ENCODE peak calls at places on chromosomes 11 and 22, in five cellular contexts. K, Z, Q, J and A are unnamed samples. For H3K4me1, the result is how much of the 10 kb centered on the place peaks cover.

GRCh38 chr11:125072961-125073590 is 10.0 kb downstream of the SLC37A2 start:
- DNase-seq in K (no peak), Z (no peak), Q (no peak), J (no peak), A (no peak)

GRCh38 chr11:69677744-69678143 is 2.6 kb upstream of the LTO1 start:
- DNase-seq in K (no peak), Z (no peak), Q (no peak), J (no peak), A (no peak)

GRCh38 chr11:58711832-58712231 is 19.9 kb downstream of the GLYAT start:
- DNase-seq in K (no peak), Z (no peak), Q (no peak), J (no peak), A (no peak)

GRCh38 chr11:22459053-22459452 is 120.9 kb downstream of the SLC17A6 start:
- DNase-seq in K (no peak), Z (no peak), Q (no peak), J (no peak), A (no peak)

GRCh38 chr22:38196791-38197429 is 4.9 kb upstream of the MAFF start:
- DNase-seq in K (no peak), Z (no peak), Q (no peak), J (peak), A (no peak)

GRCh38 chr11:43632171-43632570 is 48.4 kb upstream of the HSD17B12 start:
- DNase-seq in K (no peak), Z (no peak), Q (no peak), J (no peak), A (no peak)

GRCh38 chr11:93133710-93134109 is 64.1 kb downstream of the SLC36A4 start:
- DNase-seq in K (no peak), Z (no peak), Q (no peak), J (no peak), A (no peak)

GRCh38 chr11:131618203-131618602 is 247.8 kb downstream of the NTM start:
- DNase-seq in K (no peak), Z (no peak), Q (no peak), J (no peak), A (no peak)

GRCh38 chr11:45141171-45141570 is 5.3 kb upstream of the PRDM11 start:
- DNase-seq in K (no peak), Z (no peak), Q (no peak), J (no peak), A (no peak)

GRCh38 chr11:3865388-3866193 is 10.1 kb downstream of the STIM1 start:
- DNase-seq in K (no peak), Z (no peak), Q (no peak), J (no peak), A (no peak)

GRCh38 chr11:64268687-64269379 is 15.6 kb downstream of the BAD start:
- DNase-seq in K (peak), Z (peak), Q (no peak), J (peak), A (peak)

GRCh38 chr11:47121056-47121455 is 55.6 kb downstream of the ARFGAP2 start:
- DNase-seq in K (no peak), Z (no peak), Q (no peak), J (no peak), A (no peak)

GRCh38 chr22:31206896-31207687 is 5.0 kb upstream of the LIMK2 start:
- DNase-seq in K (no peak), Z (peak), Q (peak), J (no peak), A (no peak)

GRCh38 chr11:57901756-57902155 is 121.9 kb upstream of the OR9Q1 start:
- DNase-seq in K (no peak), Z (no peak), Q (no peak), J (no peak), A (no peak)

GRCh38 chr11:122628691-122629555 is 26.6 kb upstream of the UBASH3B start:
- DNase-seq in K (peak), Z (peak), Q (no peak), J (peak), A (peak)

GRCh38 chr11:92314499-92314898 is 89.9 kb downstream of the FAT3 start:
- DNase-seq in K (no peak), Z (no peak), Q (no peak), J (no peak), A (no peak)

GRCh38 chr11:34269031-34269430 is 88.8 kb downstream of the ABTB2 start:
- DNase-seq in K (no peak), Z (no peak), Q (no peak), J (no peak), A (no peak)

GRCh38 chr11:63768232-63769043 is at the start of gene ZFTA:
- DNase-seq in K (peak), Z (peak), Q (peak), J (peak), A (peak)

GRCh38 chr22:45534339-45535192 is 31.9 kb downstream of the FBLN1 start:
- DNase-seq in K (no peak), Z (no peak), Q (no peak), J (no peak), A (no peak)

DNA sequence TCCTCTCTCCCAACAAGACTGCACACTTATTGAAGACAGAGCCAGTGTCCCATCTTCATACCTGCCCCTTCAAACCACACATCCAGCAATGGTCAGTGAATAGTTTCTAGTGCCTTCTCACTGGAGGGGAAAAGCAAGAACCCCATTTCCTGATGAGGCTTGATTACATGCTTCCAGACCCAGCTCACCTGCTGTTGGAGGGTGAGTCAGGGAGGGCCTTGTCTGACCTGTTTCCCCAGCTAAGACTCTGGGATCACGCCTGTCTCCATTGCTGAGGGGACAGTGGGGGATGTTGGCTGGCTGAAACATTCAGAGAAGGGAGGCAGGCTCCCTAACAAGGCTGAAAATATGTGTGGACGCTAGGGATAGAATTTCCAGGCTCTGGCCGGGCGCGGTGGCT is 27.5 kb upstream of the ZDHHC13 start:
- DNase-seq in K (no peak), Z (no peak), Q (no peak), J (no peak), A (no peak)
- H3K4me1 ChIP-seq in K (under half), Z (under half), Q (under half), J (under half), A (under half)

DNA sequence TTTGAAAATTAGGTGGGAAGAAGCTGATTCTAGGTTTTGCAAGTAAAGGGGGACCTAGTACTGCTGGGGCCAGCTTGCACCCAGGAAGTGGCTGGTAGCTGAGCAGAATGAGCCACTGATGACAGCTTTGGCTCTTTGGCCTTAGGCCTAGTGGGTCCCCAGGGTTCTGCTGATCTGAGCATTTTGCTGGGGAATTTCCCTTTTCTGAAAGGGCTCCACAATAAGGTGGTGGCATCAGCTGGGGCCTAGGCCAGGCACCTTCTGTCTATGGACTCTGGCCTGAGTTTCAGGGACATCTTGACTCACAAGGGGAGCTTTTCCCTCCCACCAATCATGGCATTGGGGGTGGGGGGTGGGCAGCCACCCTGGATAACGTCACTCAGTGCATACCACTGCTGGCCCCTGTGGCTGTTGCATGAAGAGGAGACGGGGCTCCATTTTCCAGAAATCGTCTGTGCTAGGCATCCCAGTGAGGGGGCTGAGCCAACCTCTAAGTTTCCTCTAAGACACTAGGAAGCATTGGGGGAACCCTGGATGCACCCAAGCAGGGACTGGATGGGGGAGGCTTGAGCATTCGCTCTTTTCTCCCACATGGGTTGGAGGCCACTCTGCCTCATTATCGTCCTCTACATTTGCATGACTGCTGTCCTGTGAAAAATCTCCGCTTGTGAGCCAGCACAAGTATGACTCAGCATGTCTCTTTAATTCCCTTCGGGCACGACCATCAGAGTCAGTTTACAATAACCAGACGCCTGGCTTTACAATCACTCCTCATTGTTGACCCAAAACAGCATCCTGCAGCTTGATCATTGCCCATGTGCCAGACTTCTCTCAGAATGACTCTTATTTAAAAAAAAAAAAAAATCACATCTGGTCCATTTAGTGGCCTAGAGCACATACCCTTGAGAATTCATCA is 145.0 kb upstream of the THY1 start:
- DNase-seq in K (peak), Z (no peak), Q (no peak), J (no peak), A (no peak)
- TF ChIP-seq EP300 in K (no peak), Z (no peak), Q (no peak), J (no peak), A (no peak)

DNA sequence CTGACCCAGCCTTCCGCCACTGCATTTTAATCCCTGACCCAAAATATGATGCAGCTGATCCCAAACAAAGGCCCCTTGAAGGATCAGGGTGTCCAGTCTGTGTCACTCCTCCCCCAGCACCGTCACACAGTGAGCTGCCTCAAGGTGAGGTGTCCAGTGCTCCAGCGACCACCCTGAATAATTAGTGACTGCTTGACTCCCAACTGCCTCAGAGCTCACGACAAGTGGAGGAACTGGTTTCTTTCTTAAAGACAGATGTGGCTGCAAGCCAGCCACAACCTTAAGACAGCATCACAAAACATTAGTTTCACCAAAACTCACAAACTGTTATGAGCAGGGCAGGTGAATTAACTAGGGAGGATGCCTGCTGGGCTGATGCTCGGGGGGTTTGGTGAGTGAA is 74.7 kb downstream of the PIWIL3 start:
- DNase-seq in K (no peak), Z (peak), Q (no peak), J (no peak), A (no peak)
- H3K4me1 ChIP-seq in K (under half), Z (half or more), Q (under half), J (under half), A (under half)

DNA sequence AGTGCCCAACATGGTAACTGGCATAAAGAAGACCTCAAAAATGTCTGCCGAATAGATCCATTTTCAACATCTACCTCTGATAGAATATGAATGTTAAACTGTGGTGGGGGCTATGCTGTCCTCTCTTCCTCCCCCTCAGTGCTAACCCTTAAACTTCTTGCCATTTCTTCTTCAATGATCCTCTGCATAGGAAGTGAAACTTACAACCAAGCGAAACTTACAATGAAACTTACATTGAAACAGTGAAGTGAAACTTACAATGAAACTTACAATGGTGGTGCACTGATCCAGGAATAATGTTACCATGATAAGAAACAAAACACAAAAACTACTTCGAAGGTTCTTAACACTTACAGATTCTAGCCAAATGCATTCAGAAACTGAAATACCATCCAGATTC is 4.7 kb downstream of the RTCB start:
- DNase-seq in K (no peak), Z (no peak), Q (no peak), J (no peak), A (no peak)
- TF ChIP-seq EP300 in K (no peak), Z (no peak), Q (no peak), J (no peak), A (no peak)

GRCh38 chr22:22368516-22368915 is 123.9 kb downstream of the VPREB1 start:
- DNase-seq in K (no peak), Z (no peak), Q (no peak), J (no peak), A (no peak)
- H3K4me1 ChIP-seq in K (under half), Z (under half), Q (under half), J (under half), A (under half)

DNA sequence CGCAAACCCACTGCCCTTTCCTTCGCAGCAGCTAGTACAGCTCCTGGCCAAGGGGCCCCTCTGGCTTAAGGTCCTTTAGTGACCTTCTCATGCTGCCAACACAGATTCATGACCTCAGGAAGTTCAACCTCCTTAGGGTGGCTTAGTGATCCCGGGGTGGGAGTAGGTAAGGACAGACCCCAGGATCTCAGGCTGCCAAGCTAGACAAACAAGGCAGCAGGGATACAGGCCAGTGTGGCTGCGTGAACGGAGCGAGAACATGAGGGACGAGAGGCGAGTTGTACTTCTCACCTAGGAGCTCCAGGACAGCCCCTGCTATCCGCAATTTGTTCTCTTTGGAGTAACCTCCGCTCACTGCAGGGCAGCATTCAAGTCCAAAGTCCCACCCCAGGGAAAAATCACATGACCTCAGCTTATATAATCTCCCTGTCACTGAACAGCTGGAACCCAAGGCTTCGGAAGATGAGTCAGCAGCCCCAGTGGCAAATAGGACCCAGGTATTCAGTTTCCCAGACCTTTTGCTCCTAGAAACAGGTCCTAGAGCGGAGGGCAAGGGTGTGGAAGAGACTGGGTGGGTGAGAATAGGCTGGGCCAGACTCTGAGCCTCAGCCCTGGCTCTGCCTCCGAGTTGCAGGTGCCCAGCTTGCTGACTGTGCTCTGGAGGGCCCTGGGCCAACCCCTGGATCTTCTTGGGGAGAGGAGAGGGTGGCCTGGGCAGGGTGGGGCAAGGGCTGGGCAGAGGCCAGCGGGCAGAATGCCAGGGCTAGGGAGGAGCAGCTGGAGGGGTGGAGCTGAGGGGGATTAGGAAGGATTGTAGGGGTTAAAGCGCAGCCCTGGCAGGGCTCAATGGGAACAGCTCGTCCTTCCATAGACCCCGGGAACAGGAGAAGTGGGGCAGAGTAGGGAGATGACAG is 13.1 kb downstream of the USP2 start:
- DNase-seq in K (peak), Z (peak), Q (peak), J (no peak), A (no peak)
- TF ChIP-seq EP300 in K (no peak), Z (no peak), Q (no peak), J (no peak), A (peak)

GRCh38 chr22:27986937-27987336 is 67.9 kb upstream of the PITPNB start:
- DNase-seq in K (no peak), Z (no peak), Q (no peak), J (peak), A (no peak)
- H3K4me1 ChIP-seq in K (under half), Z (under half), Q (under half), J (under half), A (under half)

GRCh38 chr22:50282361-50283144 is 12.4 kb upstream of the MAPK11 start:
- DNase-seq in K (peak), Z (peak), Q (no peak), J (no peak), A (no peak)
- TF ChIP-seq EP300 in K (no peak), Z (no peak), Q (no peak), J (no peak), A (no peak)

GRCh38 chr22:41923595-41924276 is 2.9 kb downstream of the TNFRSF13C start:
- DNase-seq in K (no peak), Z (no peak), Q (no peak), J (no peak), A (no peak)
- H3K4me1 ChIP-seq in K (under half), Z (under half), Q (under half), J (under half), A (under half)

DNA sequence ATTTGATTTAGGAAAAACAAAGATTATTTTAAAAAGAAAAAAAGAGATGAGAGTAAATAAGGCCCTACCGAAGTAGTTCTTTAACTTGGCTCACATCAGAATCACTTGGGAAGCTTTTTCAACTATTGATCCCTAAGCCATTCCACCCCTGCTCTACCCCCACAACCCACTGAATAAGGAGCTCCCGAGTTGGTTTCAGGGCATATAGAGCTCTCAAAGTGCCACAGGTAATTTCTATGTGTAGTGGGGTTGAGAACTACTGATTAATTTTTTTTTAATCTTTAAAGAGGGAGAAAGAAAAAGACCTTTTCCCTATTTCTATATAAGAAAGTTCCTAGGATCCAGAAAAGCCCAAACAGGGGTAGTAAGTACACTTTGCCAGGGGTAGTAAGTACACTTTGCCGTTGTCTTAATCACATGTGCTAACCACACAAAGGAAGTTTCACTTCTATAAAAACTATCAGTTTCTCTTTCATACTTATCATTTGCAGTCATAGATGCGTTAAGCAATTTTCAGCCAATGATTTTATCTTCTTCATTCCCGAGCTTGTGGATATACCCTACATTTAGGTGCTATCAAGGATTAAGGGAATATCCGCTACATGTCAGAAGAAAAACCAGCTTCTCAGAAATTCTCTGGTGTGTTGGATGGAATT is 108.4 kb upstream of the ZC3H12C start:
- DNase-seq in K (no peak), Z (no peak), Q (no peak), J (no peak), A (no peak)
- TF ChIP-seq EP300 in K (no peak), Z (no peak), Q (no peak), J (no peak), A (no peak)